ENCODE peak calls at places on chromosome 16, in five cellular contexts. E, X, Q, K and A are unnamed samples.

GRCh38 chr16:4663756-4664465 is 29.5 kb upstream of the NUDT16L1 start:
- DNase-seq in E (peak; percentile 53), X (no peak), Q (no peak), K (no peak), A (no peak)

GRCh38 chr16:12410842-12411490 is 392.7 kb downstream of the CPPED1 start:
- DNase-seq in E (no peak), X (no peak), Q (no peak), K (no peak), A (no peak)

GRCh38 chr16:85359147-85359822 is 247.0 kb upstream of the CIBAR2 start:
- DNase-seq in E (no peak), X (no peak), Q (no peak), K (no peak), A (no peak)

GRCh38 chr16:23183486-23183862 is 929 bp downstream of the SCNN1G start:
- DNase-seq in E (no peak), X (no peak), Q (no peak), K (no peak), A (no peak)

GRCh38 chr16:4674926-4675530 is 18.3 kb upstream of the NUDT16L1 start:
- DNase-seq in E (no peak), X (no peak), Q (no peak), K (no peak), A (no peak)

GRCh38 chr16:17026600-17027242 is 444.0 kb downstream of the XYLT1 start:
- DNase-seq in E (peak; percentile 10), X (peak; percentile 24), Q (no peak), K (no peak), A (peak; percentile 92)

GRCh38 chr16:78291642-78292041 is 192.2 kb downstream of the WWOX start:
- DNase-seq in E (no peak), X (no peak), Q (no peak), K (no peak), A (no peak)

GRCh38 chr16:27620533-27620932 is 70.6 kb downstream of the KATNIP start:
- DNase-seq in E (no peak), X (no peak), Q (no peak), K (no peak), A (no peak)

GRCh38 chr16:57684626-57685358 is 9.8 kb upstream of the DRC7 start:
- DNase-seq in E (no peak), X (no peak), Q (no peak), K (no peak), A (no peak)

GRCh38 chr16:2874584-2875362 is 8.2 kb upstream of the FLYWCH2 start:
- DNase-seq in E (peak; percentile 83), X (peak; percentile 56), Q (peak; percentile 80), K (peak; percentile 86), A (peak; percentile 3)